ENCODE peak calls at places on chromosomes 12 and 14, in eight cellular contexts. U is HCT116, L is H1, X is endothelial cell of umbilical vein, K is PC-3, B is fibroblast of lung, H is neural progenitor cell, E is GM23338. R is an unnamed sample. For H3K27me3, the result is how much of the 10 kb centered on the place peaks cover.

GRCh38 chr12:111363578-111363977 is 5.3 kb downstream of the PHETA1 start:
- DNase-seq in L (no peak), U (no peak), X (peak), H (no peak), E (no peak), B (no peak), K (no peak), R (no peak)

GRCh38 chr14:20970983-20971704 is 15.9 kb downstream of the RNASE2 start:
- DNase-seq in E (peak), U (peak), K (peak), B (peak), X (peak), L (peak), H (peak), R (peak)

GRCh38 chr12:128694445-128694844 is 129.3 kb downstream of the SLC15A4 start:
- DNase-seq in B (no peak), X (no peak), U (no peak), L (no peak), H (no peak), K (no peak), E (no peak), R (no peak)

GRCh38 chr12:115687094-115687493 is 590.4 kb downstream of the MED13L start:
- DNase-seq in E (no peak), H (no peak), K (no peak), X (no peak), B (peak), L (no peak), U (no peak), R (no peak)

GRCh38 chr12:104603545-104603973 is 146.8 kb downstream of the CHST11 start:
- DNase-seq in U (peak), X (no peak), L (no peak), K (peak), E (no peak), H (no peak), B (peak), R (peak)

GRCh38 chr12:12086975-12087692 is 16.4 kb downstream of the BCL2L14 start:
- DNase-seq in H (peak), L (peak), K (no peak), X (no peak), B (no peak), E (peak), U (no peak), R (no peak)

GRCh38 chr12:27246141-27246540 is 2.1 kb downstream of the STK38L start:
- DNase-seq in B (no peak), L (no peak), E (peak), K (no peak), H (peak), U (no peak), X (no peak), R (no peak)

GRCh38 chr12:23767834-23768233 is 181.6 kb downstream of the SOX5 start:
- DNase-seq in H (no peak), K (no peak), B (no peak), L (no peak), U (no peak), E (peak), X (no peak), R (no peak)

GRCh38 chr12:49969027-49969426 is 3.7 kb upstream of the AQP6 start:
- DNase-seq in H (no peak), B (no peak), L (no peak), E (no peak), U (no peak), K (no peak), X (no peak), R (no peak)

GRCh38 chr12:108193922-108194321 is 64.8 kb downstream of the WSCD2 start:
- DNase-seq in K (peak), E (peak), X (peak), U (peak), H (peak), L (no peak), B (peak), R (no peak)

GRCh38 chr12:123062682-123063426 is 82.4 kb downstream of the ARL6IP4 start:
- DNase-seq in U (peak), X (peak), B (peak), H (no peak), E (no peak), L (no peak), K (peak), R (peak)

GRCh38 chr14:29529418-29529817 is 398.2 kb downstream of the PRKD1 start:
- DNase-seq in K (peak), L (no peak), U (no peak), E (peak), B (peak), X (peak), H (peak), R (no peak)

GRCh38 chr12:102806110-102806509 is 110.9 kb downstream of the PAH start:
- DNase-seq in U (no peak), K (no peak), X (no peak), B (no peak), L (no peak), E (peak), H (no peak), R (no peak)

GRCh38 chr12:50110127-50110761 is 1.8 kb upstream of the COX14 start:
- DNase-seq in L (no peak), X (no peak), U (no peak), E (no peak), K (no peak), H (no peak), B (no peak), R (no peak)

GRCh38 chr12:50603817-50604639 is 99.2 kb downstream of the DIP2B start:
- DNase-seq in B (peak), X (peak), U (no peak), L (no peak), H (no peak), K (no peak), E (no peak), R (no peak)

GRCh38 chr12:120821878-120822277 is 82.3 kb downstream of the SPPL3 start:
- DNase-seq in E (no peak), X (no peak), L (no peak), B (no peak), U (no peak), K (no peak), H (no peak), R (no peak)

GRCh38 chr12:116880817-116881324 is 370 bp downstream of the HRK start:
- DNase-seq in K (peak), U (no peak), B (peak), H (peak), E (peak), X (peak), L (peak), R (no peak)

GRCh38 chr14:24713404-24713803 is 79.4 kb upstream of the GZMB start:
- DNase-seq in L (no peak), U (no peak), K (no peak), E (no peak), H (no peak), B (no peak), X (no peak), R (no peak)

GRCh38 chr12:49706351-49707126 is 666 bp downstream of the FMNL3 start:
- DNase-seq in E (peak), H (peak), B (peak), K (no peak), X (peak), L (no peak), U (no peak), R (no peak)

GRCh38 chr14:26808407-26808806 is 210.6 kb upstream of the NOVA1 start:
- DNase-seq in K (peak), U (no peak), L (no peak), X (peak), H (no peak), B (peak), E (no peak), R (no peak)

GRCh38 chr12:116979109-116979508 is 68.4 kb downstream of the FBXW8 start:
- DNase-seq in H (no peak), U (no peak), K (no peak), E (no peak), L (no peak), B (no peak), X (no peak), R (no peak)

GRCh38 chr12:120190386-120190785 is 4.1 kb downstream of the GCN1 start:
- DNase-seq in K (no peak), H (no peak), E (no peak), U (no peak), L (no peak), X (no peak), B (no peak), R (no peak)

GRCh38 chr12:20142956-20143355 is 225.4 kb upstream of the PDE3A start:
- DNase-seq in E (peak), L (no peak), B (no peak), U (no peak), H (no peak), X (no peak), K (no peak), R (no peak)

GRCh38 chr14:24232645-24233537 is at the start of gene GMPR2:
- DNase-seq in B (no peak), U (no peak), K (no peak), E (peak), H (no peak), X (no peak), L (no peak), R (no peak)

GRCh38 chr14:91654836-91655235 is 77.0 kb downstream of the CATSPERB start:
- DNase-seq in X (no peak), B (no peak), L (no peak), H (no peak), K (no peak), E (no peak), U (no peak), R (peak)

GRCh38 chr12:33438890-33439586 is 581 bp downstream of the SYT10 start:
- DNase-seq in H (peak), U (no peak), K (no peak), L (no peak), E (peak), X (no peak), B (peak), R (no peak)

GRCh38 chr12:40953076-40953475 is 235.0 kb upstream of the PDZRN4 start:
- DNase-seq in K (no peak), X (no peak), H (no peak), E (no peak), L (no peak), B (no peak), U (no peak), R (no peak)

GRCh38 chr12:29320295-29321090 is 60.5 kb downstream of the ERGIC2 start:
- DNase-seq in B (peak), L (no peak), E (no peak), H (no peak), X (peak), U (no peak), K (peak), R (no peak)

GRCh38 chr12:22334696-22335290 is at the start of gene ST8SIA1:
- DNase-seq in E (peak), H (peak), X (no peak), U (no peak), B (peak), K (no peak), L (no peak), R (no peak)

GRCh38 chr12:3032770-3033537 is 44.2 kb upstream of the TSPAN9 start:
- DNase-seq in U (no peak), E (no peak), L (no peak), H (no peak), B (no peak), K (no peak), X (peak), R (no peak)

GRCh38 chr12:106082216-106083175 is 56.3 kb downstream of the NUAK1 start:
- DNase-seq in B (no peak), L (no peak), K (no peak), E (no peak), X (no peak), H (no peak), U (no peak), R (no peak)

DNA sequence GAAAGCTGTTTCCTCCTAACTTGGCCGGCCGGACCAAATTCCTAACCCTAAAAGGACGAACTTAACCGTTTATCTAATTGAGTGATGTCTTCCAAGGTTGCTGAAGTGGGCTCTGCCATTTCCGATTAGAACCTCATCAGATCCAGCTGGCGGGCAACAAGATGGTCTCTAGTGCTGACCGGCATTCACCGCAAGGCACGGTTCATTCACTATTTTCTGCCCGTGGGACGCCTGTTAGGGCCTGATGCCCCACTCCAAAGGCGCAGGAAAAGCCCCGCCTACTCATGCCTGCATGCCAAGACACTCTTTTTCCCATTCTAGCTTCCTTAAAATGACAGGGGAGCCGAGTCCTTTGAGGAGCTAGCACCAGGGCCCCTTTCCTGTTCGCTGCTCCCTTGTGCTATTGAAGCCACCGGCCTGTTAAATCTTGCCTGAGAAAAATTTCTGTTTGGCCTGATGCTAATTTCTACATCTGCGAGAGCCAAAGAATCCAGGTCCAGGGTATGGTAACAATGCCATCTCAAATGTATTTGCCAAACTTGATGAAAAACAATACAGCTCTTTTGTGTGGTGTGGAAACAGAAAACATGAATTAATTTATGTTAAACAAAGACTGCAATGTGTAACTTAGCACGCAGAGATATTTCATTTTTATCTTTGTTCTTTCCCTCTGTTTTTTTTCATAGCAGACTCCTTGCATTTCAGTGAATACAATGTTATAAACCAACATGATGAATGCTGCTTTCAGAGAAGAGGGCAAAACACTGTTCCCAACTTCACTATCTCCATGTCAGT is 1071.2 kb upstream of the USP15 start:
- DNase-seq in B (no peak), L (no peak), E (peak), H (no peak), K (no peak), U (no peak), X (no peak), R (no peak)
- TF ChIP-seq EZH2 in B (no peak), L (no peak), E (no peak), H (no peak), K (no peak), U (no peak), X (no peak), R (no peak)

DNA sequence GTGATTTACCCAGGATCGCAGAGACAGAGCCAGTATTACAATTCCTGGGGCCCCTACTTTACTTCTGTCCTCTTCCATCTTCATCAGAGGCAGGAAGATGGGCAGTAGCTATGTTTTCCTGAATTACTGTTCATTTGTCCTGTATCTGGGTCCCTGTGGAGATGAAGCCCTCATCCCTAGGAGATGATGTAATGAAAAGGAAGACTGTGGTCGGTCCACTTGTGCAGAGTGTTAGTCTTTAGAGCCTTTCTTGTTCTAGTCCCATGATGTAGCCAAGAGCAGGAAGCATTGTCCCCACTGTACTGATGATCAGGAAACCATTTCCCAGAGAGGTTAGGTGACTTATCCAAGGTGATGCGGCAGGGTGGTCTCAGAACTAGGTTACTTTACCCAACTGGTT is 2.6 kb downstream of the CD9 start:
- DNase-seq in U (no peak), X (no peak), L (no peak), H (no peak), K (no peak), B (no peak), E (no peak), R (no peak)
- H3K27me3 ChIP-seq in U (under half), X (under half), L (under half), H (half or more), K (under half), B (under half), E (under half), R (under half)

DNA sequence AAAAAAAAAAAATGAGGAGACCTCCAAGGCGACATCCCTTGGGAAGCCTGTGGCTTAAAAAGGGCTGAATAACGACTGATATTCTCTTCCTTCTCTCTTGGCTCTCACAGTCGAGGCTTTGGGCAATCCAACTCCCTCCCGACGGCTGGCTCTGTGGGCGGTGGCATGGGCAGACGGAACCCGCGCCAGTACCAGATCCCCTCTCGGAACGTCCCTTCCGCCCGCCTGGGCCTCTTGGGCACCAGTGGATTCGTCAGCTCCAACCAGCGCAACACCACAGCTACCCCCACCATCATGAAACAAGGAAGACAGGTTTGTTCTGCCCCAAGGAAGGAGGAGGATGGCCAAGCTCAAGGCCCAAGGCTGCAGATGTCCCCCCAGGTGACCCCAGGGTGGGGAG is 127.8 kb downstream of the GCH1 start:
- DNase-seq in U (no peak), L (no peak), K (no peak), E (no peak), B (no peak), H (no peak), X (no peak), R (no peak)
- H3K27ac ChIP-seq in U (no peak), L (no peak), K (no peak), E (no peak), B (peak), H (no peak), X (no peak), R (no peak)

GRCh38 chr12:31589896-31590729 is 823 bp downstream of the DENND5B start:
- DNase-seq in U (peak), E (peak), K (peak), H (peak), B (peak), X (peak), L (no peak), R (no peak)
- TF ChIP-seq EZH2 in U (no peak), E (no peak), K (no peak), H (no peak), B (no peak), X (no peak), L (no peak), R (no peak)

GRCh38 chr12:92062539-92063493 is 82.8 kb downstream of the BTG1 start:
- DNase-seq in L (no peak), B (no peak), K (no peak), X (no peak), H (peak), U (no peak), E (no peak), R (no peak)
- H3K27me3 ChIP-seq in L (under half), B (under half), K (under half), X (under half), H (under half), U (under half), E (under half), R (under half)

GRCh38 chr12:52156757-52157565 is 34.9 kb downstream of the KRT80 start:
- DNase-seq in H (peak), K (peak), B (peak), E (peak), X (peak), U (no peak), L (no peak), R (no peak)
- H3K27ac ChIP-seq in H (no peak), K (no peak), B (no peak), E (no peak), X (no peak), U (no peak), L (no peak), R (peak)

DNA sequence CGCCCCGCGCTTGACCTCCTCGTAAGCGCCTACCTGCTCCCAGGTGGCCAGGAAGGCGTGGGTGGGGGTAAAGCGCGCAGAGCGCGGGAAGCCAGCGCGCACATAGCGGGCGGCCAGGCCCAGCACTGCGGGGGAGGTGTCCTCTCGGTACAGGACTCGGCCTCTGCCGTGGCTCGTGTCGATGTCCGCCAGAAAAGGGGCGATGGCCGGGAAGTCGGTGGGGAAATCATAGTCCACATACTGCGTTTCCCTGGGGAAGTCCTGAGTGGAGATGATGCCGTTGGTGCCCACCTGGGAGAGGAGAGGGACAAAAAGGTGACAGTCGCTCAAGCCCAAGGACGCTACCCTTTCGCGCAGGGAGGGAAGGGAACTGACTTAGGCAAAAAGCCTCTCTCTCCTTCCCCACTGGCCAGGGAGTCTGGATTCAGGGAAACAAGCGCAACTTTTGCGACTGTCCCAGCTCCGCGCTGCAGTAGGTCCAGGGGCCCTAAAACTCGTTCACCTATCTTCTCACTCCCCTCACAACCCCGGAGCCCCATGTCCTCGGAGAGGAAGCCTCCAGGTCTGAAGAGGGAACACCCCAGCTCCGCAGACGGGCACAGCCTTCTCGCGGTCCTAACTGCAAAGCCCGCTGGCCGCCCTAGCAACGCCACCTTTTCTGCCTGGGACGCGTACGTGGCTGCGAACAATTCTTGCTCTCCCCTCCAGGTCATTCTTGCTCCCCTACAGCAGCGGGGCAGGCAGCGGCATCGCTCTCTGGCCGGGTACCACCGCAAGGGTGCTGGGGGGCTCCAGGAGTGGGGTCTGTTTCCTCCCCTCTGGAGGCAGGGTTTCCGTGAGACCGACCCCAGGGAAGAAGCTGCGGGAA is 752 bp downstream of the NID2 start:
- DNase-seq in X (peak), L (no peak), U (no peak), K (peak), H (peak), B (peak), E (peak), R (no peak)
- TF ChIP-seq EZH2 in X (no peak), L (peak), U (no peak), K (no peak), H (peak), B (no peak), E (peak), R (peak)

DNA sequence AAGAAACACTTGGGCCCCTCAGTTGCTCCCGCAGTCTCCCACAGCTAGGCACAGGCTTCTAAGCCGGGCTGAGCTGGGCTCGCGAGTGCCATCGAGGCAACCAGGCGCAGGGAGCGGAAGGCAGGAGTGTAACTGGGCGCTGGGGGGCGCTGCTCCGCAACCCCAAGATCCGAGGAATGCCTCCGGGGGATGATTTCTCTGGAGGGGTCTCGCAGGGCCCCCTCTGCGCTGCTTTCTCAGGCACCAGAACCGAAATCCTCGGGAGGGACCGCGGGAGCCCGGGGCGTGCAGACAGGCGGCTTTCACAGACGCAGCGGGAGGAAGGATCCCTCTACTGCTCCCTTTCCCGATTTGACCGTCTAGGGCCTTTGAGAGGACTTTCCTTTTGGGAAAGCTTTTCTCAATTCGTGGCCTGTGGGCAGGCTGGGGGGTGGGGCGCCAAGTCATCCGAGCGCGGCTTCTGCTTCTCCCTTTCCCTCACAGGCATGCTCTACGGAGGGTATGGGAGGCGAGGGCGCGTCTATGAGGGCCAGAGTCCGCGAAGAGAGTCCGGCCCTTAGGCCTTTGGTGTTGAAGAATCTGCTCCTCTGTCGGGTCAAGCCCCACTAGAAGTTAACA is 4.3 kb upstream of the NKX2-1 start:
- DNase-seq in K (no peak), B (no peak), H (peak), U (no peak), E (peak), L (no peak), X (no peak), R (no peak)
- H3K27me3 ChIP-seq in K (half or more), B (half or more), H (half or more), U (under half), E (half or more), L (half or more), X (half or more), R (half or more)

R was measured in keratinocyte.